ENCODE peak calls at places on chromosomes 3 and 15, in six cellular contexts. V, A, Z, F, K and U are unnamed samples. For H3K4me1 and H3K27me3, the result is how much of the 10 kb centered on the place peaks cover.

GRCh38 chr3:70763894-70764293 is 451.5 kb upstream of the MDFIC2 start:
- DNase-seq in V (no peak), A (no peak), Z (no peak), F (no peak), K (no peak), U (no peak)

GRCh38 chr3:147424325-147424910 is 15.3 kb downstream of the ZIC1 start:
- DNase-seq in V (peak), A (no peak), Z (no peak), F (no peak), K (no peak), U (no peak)

GRCh38 chr3:32046102-32046501 is 60.3 kb upstream of the GPD1L start:
- DNase-seq in V (no peak), A (no peak), Z (no peak), F (no peak), K (no peak), U (no peak)

GRCh38 chr15:44289352-44289790 is 852 bp downstream of the GOLM2 start:
- DNase-seq in V (no peak), A (no peak), Z (no peak), F (no peak), K (no peak), U (no peak)

GRCh38 chr3:173395073-173395411 is 2.5 kb upstream of the NLGN1 start:
- DNase-seq in V (no peak), A (no peak), Z (no peak), F (no peak), K (no peak), U (no peak)

GRCh38 chr3:124094496-124094895 is 102.6 kb upstream of the ROPN1 start:
- DNase-seq in V (no peak), A (no peak), Z (no peak), F (no peak), K (no peak), U (no peak)

GRCh38 chr3:67509471-67510075 is 144.8 kb downstream of the SUCLG2 start:
- DNase-seq in V (no peak), A (no peak), Z (no peak), F (no peak), K (no peak), U (no peak)

GRCh38 chr3:138781012-138781470 is 53.7 kb downstream of the PIK3CB start:
- DNase-seq in V (no peak), A (no peak), Z (no peak), F (no peak), K (no peak), U (no peak)

GRCh38 chr3:28050895-28051294 is 190.5 kb upstream of the CMC1 start:
- DNase-seq in V (no peak), A (no peak), Z (no peak), F (no peak), K (peak), U (no peak)

GRCh38 chr3:69011331-69011730 is 2.2 kb downstream of the EOGT start:
- DNase-seq in V (no peak), A (no peak), Z (no peak), F (no peak), K (no peak), U (no peak)

GRCh38 chr15:55549305-55549704 is 38.8 kb downstream of the PYGO1 start:
- DNase-seq in V (no peak), A (no peak), Z (no peak), F (no peak), K (no peak), U (no peak)

GRCh38 chr3:127761101-127761802 is 61.1 kb downstream of the MGLL start:
- DNase-seq in V (no peak), A (no peak), Z (no peak), F (no peak), K (peak), U (no peak)

GRCh38 chr3:169811606-169812123 is 1.0 kb upstream of the LRRIQ4 start:
- DNase-seq in V (no peak), A (no peak), Z (no peak), F (no peak), K (no peak), U (no peak)

GRCh38 chr3:39383190-39383912 is at the start of gene SLC25A38:
- DNase-seq in V (peak), A (peak), Z (peak), F (no peak), K (peak), U (peak)

GRCh38 chr3:184781801-184782200 is 30.2 kb upstream of the VPS8 start:
- DNase-seq in V (no peak), A (no peak), Z (no peak), F (no peak), K (no peak), U (no peak)

GRCh38 chr15:74789171-74789627 is 7.3 kb downstream of the CSK start:
- DNase-seq in V (no peak), A (no peak), Z (no peak), F (no peak), K (peak), U (no peak)

GRCh38 chr15:74791007-74791406 is 9.1 kb downstream of the CSK start:
- DNase-seq in V (no peak), A (no peak), Z (no peak), F (no peak), K (no peak), U (no peak)

GRCh38 chr15:74790080-74790916 is 8.4 kb downstream of the CSK start:
- DNase-seq in V (no peak), A (no peak), Z (peak), F (no peak), K (peak), U (no peak)

GRCh38 chr15:74788716-74789151 is 6.9 kb downstream of the CSK start:
- DNase-seq in V (peak), A (no peak), Z (no peak), F (peak), K (peak), U (no peak)

DNA sequence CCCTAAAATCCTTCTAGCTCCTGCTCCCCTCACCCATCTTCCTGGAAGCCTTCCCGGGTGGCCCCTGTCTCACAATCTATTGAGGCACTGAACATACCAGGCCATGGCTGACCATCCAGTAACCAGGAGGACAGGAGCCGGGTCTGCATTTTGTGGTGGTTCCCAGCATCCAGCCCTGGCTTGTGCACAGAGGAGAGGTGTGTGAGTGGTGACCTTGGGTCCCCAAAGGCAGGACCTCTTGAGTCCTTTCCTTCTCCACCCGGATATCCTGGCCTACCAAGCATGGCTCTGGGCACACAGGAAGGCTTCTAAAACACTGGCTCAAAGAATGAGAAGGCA is 7.8 kb downstream of the CSK start:
- DNase-seq in V (no peak), A (no peak), Z (no peak), F (no peak), K (no peak), U (no peak)
- H3K4me1 ChIP-seq in V (under half), A (under half), Z (under half), F (half or more), K (half or more), U (under half)

DNA sequence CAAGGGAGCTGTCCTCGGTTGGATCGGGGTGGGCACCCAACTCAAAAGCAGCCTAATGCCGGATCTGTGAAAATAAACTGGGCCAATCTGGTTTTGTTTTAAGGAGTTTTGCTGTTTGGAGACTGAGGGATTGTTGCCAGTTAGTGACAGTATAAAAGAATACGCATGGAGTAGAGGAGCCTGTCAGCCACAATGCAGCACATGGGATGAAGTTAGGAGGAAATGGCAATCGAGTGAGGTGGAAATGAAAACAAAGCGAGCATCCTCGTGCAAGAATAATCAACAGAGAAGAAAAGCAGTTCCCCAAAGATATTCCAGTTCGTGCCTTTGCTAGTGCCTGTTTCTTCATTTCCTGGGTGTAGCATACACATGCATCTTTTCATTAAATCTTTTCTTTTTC is 108.4 kb upstream of the RORA start:
- DNase-seq in V (no peak), A (no peak), Z (no peak), F (no peak), K (no peak), U (no peak)
- H3K27me3 ChIP-seq in V (under half), A (under half), Z (under half), F (under half), K (under half), U (under half)

GRCh38 chr15:85563328-85563727 is 182.9 kb downstream of the AKAP13 start:
- DNase-seq in V (peak), A (no peak), Z (no peak), F (no peak), K (no peak), U (no peak)

GRCh38 chr15:85568261-85568808 is 187.9 kb downstream of the AKAP13 start:
- DNase-seq in V (no peak), A (no peak), Z (no peak), F (no peak), K (no peak), U (no peak)

GRCh38 chr15:85562824-85563223 is 182.4 kb downstream of the AKAP13 start:
- DNase-seq in V (no peak), A (no peak), Z (no peak), F (no peak), K (no peak), U (no peak)

GRCh38 chr15:85563731-85564130 is 183.3 kb downstream of the AKAP13 start:
- DNase-seq in V (no peak), A (no peak), Z (no peak), F (no peak), K (no peak), U (no peak)

DNA sequence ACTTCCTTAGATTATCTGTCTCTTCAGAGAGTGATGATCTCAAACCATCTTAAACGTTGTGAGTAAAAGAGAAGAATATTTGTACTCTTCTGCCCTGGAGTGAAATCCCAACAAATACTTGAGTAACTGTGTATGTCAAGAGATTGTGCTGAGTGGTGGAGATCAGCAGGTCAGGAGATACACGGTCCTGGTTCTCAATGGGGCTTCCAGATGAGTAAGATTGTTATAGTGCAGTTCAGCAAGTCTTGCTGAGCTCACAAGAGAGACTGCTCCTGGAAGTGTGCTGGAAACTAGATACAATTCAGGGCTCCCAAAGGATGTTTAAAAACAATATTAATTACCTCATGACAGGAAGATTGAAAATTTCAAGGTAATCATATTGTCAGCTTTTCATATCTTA is 184.3 kb downstream of the AKAP13 start:
- DNase-seq in V (no peak), A (no peak), Z (no peak), F (no peak), K (no peak), U (no peak)
- TF ChIP-seq POLR2AphosphoS5 in V (no peak), A (no peak), Z (no peak), F (no peak), K (no peak), U (no peak)

DNA sequence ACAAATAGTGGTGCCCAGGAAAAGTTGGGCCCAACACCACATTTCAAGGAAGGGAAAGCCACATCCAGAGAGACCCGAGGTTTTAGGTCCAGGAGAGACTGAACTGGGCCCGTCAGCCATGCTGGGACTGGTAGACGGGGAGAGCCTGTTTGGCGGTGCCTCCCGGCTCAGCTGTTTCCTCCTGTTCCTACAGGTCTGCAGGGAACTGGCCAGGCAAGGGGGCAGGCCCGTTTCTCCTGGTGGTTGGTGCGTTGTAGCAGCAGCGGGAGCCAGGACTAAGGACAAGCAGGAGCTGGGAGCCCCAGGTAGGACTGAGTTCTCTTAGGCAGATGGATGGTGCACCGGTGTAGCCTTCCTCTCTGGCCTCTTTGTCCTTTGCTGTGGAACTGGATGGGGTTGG is 3.9 kb downstream of the PRKCD start:
- DNase-seq in V (peak), A (no peak), Z (no peak), F (no peak), K (no peak), U (peak)
- H3K4me1 ChIP-seq in V (under half), A (under half), Z (under half), F (half or more), K (under half), U (under half)

DNA sequence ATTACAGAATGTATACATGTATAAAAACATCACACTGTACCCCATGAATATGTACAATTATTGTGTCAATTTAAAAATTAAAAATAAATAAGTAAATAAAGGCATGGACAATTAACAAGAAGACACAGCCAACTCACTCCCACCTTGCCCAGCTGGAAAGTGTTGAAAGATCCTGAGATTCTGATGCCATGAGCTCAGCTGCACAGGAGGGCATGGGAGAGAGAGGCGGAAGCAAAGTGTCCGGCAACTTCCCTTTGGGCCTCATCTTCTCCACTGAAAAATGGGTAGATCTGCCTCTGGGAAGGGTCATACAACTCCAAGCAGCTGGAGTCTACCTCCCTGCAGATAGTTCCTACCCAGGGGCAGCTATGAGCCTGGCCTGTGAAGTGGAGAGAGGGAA is 277.3 kb downstream of the UACA start:
- DNase-seq in V (no peak), A (no peak), Z (no peak), F (no peak), K (no peak), U (no peak)
- H3K27me3 ChIP-seq in V (under half), A (under half), Z (under half), F (under half), K (under half), U (under half)

GRCh38 chr3:197167546-197167945 is 130.9 kb downstream of the DLG1 start:
- DNase-seq in V (no peak), A (no peak), Z (no peak), F (no peak), K (no peak), U (no peak)

GRCh38 chr3:197168063-197168462 is 130.3 kb downstream of the DLG1 start:
- DNase-seq in V (peak), A (no peak), Z (no peak), F (no peak), K (no peak), U (no peak)

GRCh38 chr3:197171481-197172067 is 126.8 kb downstream of the DLG1 start:
- DNase-seq in V (no peak), A (no peak), Z (peak), F (no peak), K (no peak), U (no peak)

GRCh38 chr3:197165890-197166289 is 132.5 kb downstream of the DLG1 start:
- DNase-seq in V (no peak), A (no peak), Z (peak), F (no peak), K (no peak), U (no peak)

DNA sequence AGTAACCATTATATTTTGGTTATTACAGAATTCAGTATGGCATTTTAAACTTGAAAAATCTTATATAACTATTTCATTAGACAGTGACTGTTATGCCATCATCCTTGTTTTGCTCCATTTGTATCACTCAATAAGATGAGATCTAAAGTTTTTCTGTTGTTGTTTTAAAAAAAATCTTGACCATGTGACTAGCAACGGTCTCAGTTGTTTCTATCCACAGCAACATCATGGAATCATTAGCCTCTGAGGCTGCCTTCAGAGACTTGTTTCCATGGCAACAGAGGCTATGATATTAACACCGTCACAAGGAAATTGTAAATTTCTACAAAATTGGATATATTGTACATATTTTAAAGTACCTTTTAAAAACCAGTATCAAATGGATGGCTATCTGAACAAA is 129.8 kb downstream of the DLG1 start:
- DNase-seq in V (peak), A (no peak), Z (peak), F (no peak), K (no peak), U (no peak)
- TF ChIP-seq POLR2AphosphoS5 in V (no peak), A (no peak), Z (no peak), F (no peak), K (no peak), U (no peak)

DNA sequence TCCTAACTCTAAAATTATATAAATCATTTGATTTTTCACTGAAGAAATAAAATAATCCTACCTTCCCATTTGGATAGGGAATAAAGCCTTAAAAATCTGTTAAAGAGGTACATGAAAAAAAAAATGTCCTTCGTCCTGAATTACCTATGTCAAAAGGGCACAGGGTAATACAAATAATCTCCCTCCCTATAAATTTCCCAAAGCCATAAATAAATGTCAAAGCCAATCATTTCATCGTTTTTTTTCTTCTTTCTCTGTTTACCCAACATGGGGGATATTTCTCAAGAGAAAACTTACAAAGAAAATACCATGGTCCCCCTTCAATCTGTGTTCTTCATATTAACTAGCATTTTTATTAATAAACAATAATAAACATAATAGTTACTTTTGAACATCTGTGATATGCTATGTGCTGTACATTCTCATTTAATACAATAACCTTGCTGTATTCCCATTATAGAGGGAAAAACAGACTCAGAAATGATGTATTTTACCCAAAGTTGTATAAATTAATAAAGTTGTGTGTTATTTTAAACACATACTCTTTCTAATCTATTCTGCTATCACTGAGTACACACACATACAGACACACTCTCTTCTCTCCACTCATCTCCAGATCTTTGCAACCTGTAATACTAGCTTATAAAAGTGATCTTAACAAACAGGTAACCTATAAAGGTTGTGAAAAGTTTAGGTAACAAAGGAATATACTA is 910 bp upstream of the ANKRD28 start:
- DNase-seq in V (no peak), A (no peak), Z (no peak), F (no peak), K (no peak), U (no peak)
- H3K4me1 ChIP-seq in V (under half), A (under half), Z (under half), F (under half), K (under half), U (under half)

GRCh38 chr3:115576325-115576724 is 47.0 kb upstream of the GAP43 start:
- DNase-seq in V (no peak), A (no peak), Z (no peak), F (no peak), K (no peak), U (no peak)
- H3K27me3 ChIP-seq in V (under half), A (under half), Z (under half), F (under half), K (under half), U (under half)